ENCODE peak calls at places on chromosomes 3 and 15, in four cellular contexts. One of them, this sample, is unnamed.
A peak's percentile ranks its signal among the peaks of the same experiment; 100 is the strongest.

GRCh38 chr3:141294848-141295247 is 63.2 kb downstream of the PXYLP1 start:
- DNase-seq in occipital lobe: no peak
- DNase-seq in COR-L47: no peak
- DNase-seq in AG08395: peak; percentile 62
- DNase-seq in this sample: no peak

GRCh38 chr3:87900061-87900460 is 158.7 kb downstream of the CGGBP1 start:
- DNase-seq in occipital lobe: no peak
- DNase-seq in COR-L47: no peak
- DNase-seq in AG08395: no peak
- DNase-seq in this sample: no peak

GRCh38 chr3:184773341-184774186 is 38.4 kb upstream of the VPS8 start:
- DNase-seq in occipital lobe: no peak
- DNase-seq in COR-L47: no peak
- DNase-seq in AG08395: peak; percentile 40
- DNase-seq in this sample: no peak

GRCh38 chr3:56484096-56484495 is 15.8 kb upstream of the ERC2 start:
- DNase-seq in occipital lobe: peak; percentile 65
- DNase-seq in COR-L47: no peak
- DNase-seq in AG08395: no peak
- DNase-seq in this sample: no peak

GRCh38 chr15:57296473-57297162 is 79.7 kb upstream of the CGNL1 start:
- DNase-seq in occipital lobe: no peak
- DNase-seq in COR-L47: no peak
- DNase-seq in AG08395: no peak
- DNase-seq in this sample: no peak

GRCh38 chr15:39756806-39757522 is 25.7 kb downstream of the FSIP1 start:
- DNase-seq in occipital lobe: no peak
- DNase-seq in COR-L47: peak; percentile 55
- DNase-seq in AG08395: peak; percentile 43
- DNase-seq in this sample: no peak

GRCh38 chr3:159787794-159788205 is 200.8 kb upstream of the IL12A start:
- DNase-seq in occipital lobe: no peak
- DNase-seq in COR-L47: no peak
- DNase-seq in AG08395: no peak
- DNase-seq in this sample: no peak

GRCh38 chr15:37981781-37982180 is 47.3 kb downstream of the TMCO5A start:
- DNase-seq in occipital lobe: no peak
- DNase-seq in COR-L47: no peak
- DNase-seq in AG08395: peak; percentile 30
- DNase-seq in this sample: no peak

GRCh38 chr3:49020335-49021212 is 1.3 kb upstream of the NDUFAF3 start:
- DNase-seq in occipital lobe: no peak
- DNase-seq in COR-L47: no peak
- DNase-seq in AG08395: peak; percentile 11
- DNase-seq in this sample: no peak

GRCh38 chr3:171286580-171287249 is 173.5 kb downstream of the TNIK start:
- DNase-seq in occipital lobe: no peak
- DNase-seq in COR-L47: no peak
- DNase-seq in AG08395: no peak
- DNase-seq in this sample: no peak

GRCh38 chr3:167740961-167741587 is 5.6 kb downstream of the SERPINI1 start:
- DNase-seq in occipital lobe: peak; percentile 8
- DNase-seq in COR-L47: peak; percentile 21
- DNase-seq in AG08395: peak; percentile 19
- DNase-seq in this sample: no peak

This sample was measured in GM04503.